ENCODE peak calls at places on chromosomes 2 and 18, in five cellular contexts. One of them, this sample, is unnamed.

GRCh38 chr18:77105021-77105420 is 27.6 kb downstream of the MBP start:
- DNase-seq in adrenal gland: no peak
- DNase-seq in A549: no peak
- DNase-seq in prostate gland: no peak
- DNase-seq in lower lobe of right lung: no peak
- DNase-seq in this sample: no peak

GRCh38 chr18:23943104-23943503 is 71.5 kb upstream of the TTC39C start:
- DNase-seq in adrenal gland: no peak
- DNase-seq in A549: no peak
- DNase-seq in prostate gland: no peak
- DNase-seq in lower lobe of right lung: no peak
- DNase-seq in this sample: no peak

GRCh38 chr2:160039166-160039903 is 23.1 kb downstream of the PLA2R1 start:
- DNase-seq in adrenal gland: no peak
- DNase-seq in A549: no peak
- DNase-seq in prostate gland: peak; percentile 23
- DNase-seq in lower lobe of right lung: no peak
- DNase-seq in this sample: no peak

GRCh38 chr2:64634338-64635267 is 19.1 kb downstream of the SERTAD2 start:
- DNase-seq in adrenal gland: peak; percentile 58
- DNase-seq in A549: no peak
- DNase-seq in prostate gland: no peak
- DNase-seq in lower lobe of right lung: no peak
- DNase-seq in this sample: no peak

GRCh38 chr2:25164526-25164925 is 3.9 kb downstream of the POMC start:
- DNase-seq in adrenal gland: no peak
- DNase-seq in A549: no peak
- DNase-seq in prostate gland: no peak
- DNase-seq in lower lobe of right lung: no peak
- DNase-seq in this sample: no peak

GRCh38 chr18:44786697-44787096 is 106.0 kb downstream of the SETBP1 start:
- DNase-seq in adrenal gland: no peak
- DNase-seq in A549: no peak
- DNase-seq in prostate gland: no peak
- DNase-seq in lower lobe of right lung: no peak
- DNase-seq in this sample: no peak

GRCh38 chr2:217799553-217800432 is 203.0 kb downstream of the TNS1 start:
- DNase-seq in adrenal gland: peak; percentile 5
- DNase-seq in A549: no peak
- DNase-seq in prostate gland: no peak
- DNase-seq in lower lobe of right lung: no peak
- DNase-seq in this sample: no peak

GRCh38 chr2:19321946-19322345 is 36.5 kb downstream of the OSR1 start:
- DNase-seq in adrenal gland: no peak
- DNase-seq in A549: no peak
- DNase-seq in prostate gland: no peak
- DNase-seq in lower lobe of right lung: no peak
- DNase-seq in this sample: no peak

GRCh38 chr2:37561615-37562569 is 109.5 kb downstream of the CDC42EP3 start:
- DNase-seq in adrenal gland: peak; percentile 24
- DNase-seq in A549: peak; percentile 83
- DNase-seq in prostate gland: no peak
- DNase-seq in lower lobe of right lung: no peak
- DNase-seq in this sample: peak; percentile 91

GRCh38 chr2:127576433-127577207 is 41.1 kb downstream of the MYO7B start:
- DNase-seq in adrenal gland: peak; percentile 94
- DNase-seq in A549: no peak
- DNase-seq in prostate gland: peak; percentile 83
- DNase-seq in lower lobe of right lung: no peak
- DNase-seq in this sample: peak; percentile 42

GRCh38 chr18:55546873-55547704 is 40.9 kb downstream of the TCF4 start:
- DNase-seq in adrenal gland: no peak
- DNase-seq in A549: no peak
- DNase-seq in prostate gland: no peak
- DNase-seq in lower lobe of right lung: no peak
- DNase-seq in this sample: peak; percentile 30

GRCh38 chr2:230128943-230129342 is 60.2 kb upstream of the SLC16A14 start:
- DNase-seq in adrenal gland: peak; percentile 76
- DNase-seq in A549: no peak
- DNase-seq in prostate gland: peak; percentile 38
- DNase-seq in lower lobe of right lung: no peak
- DNase-seq in this sample: no peak

GRCh38 chr2:168085801-168086361 is 161.5 kb downstream of the STK39 start:
- DNase-seq in adrenal gland: no peak
- DNase-seq in A549: no peak
- DNase-seq in prostate gland: no peak
- DNase-seq in lower lobe of right lung: no peak
- DNase-seq in this sample: no peak

GRCh38 chr2:75309596-75310290 is 110.4 kb upstream of the TACR1 start:
- DNase-seq in adrenal gland: no peak
- DNase-seq in A549: no peak
- DNase-seq in prostate gland: no peak
- DNase-seq in lower lobe of right lung: no peak
- DNase-seq in this sample: peak; percentile 47

GRCh38 chr2:196239622-196240587 is 68.5 kb upstream of the STK17B start:
- DNase-seq in adrenal gland: peak; percentile 63
- DNase-seq in A549: no peak
- DNase-seq in prostate gland: no peak
- DNase-seq in lower lobe of right lung: peak; percentile 88
- DNase-seq in this sample: peak; percentile 95

GRCh38 chr2:239824051-239824694 is 201.0 kb downstream of the NDUFA10 start:
- DNase-seq in adrenal gland: no peak
- DNase-seq in A549: peak; percentile 19
- DNase-seq in prostate gland: peak; percentile 37
- DNase-seq in lower lobe of right lung: no peak
- DNase-seq in this sample: peak; percentile 62

GRCh38 chr2:133568172-133568571 is at the start of gene NCKAP5:
- DNase-seq in adrenal gland: no peak
- DNase-seq in A549: peak; percentile 38
- DNase-seq in prostate gland: peak; percentile 44
- DNase-seq in lower lobe of right lung: no peak
- DNase-seq in this sample: peak; percentile 76

GRCh38 chr2:170475878-170476277 is 239.3 kb upstream of the SP5 start:
- DNase-seq in adrenal gland: no peak
- DNase-seq in A549: no peak
- DNase-seq in prostate gland: no peak
- DNase-seq in lower lobe of right lung: no peak
- DNase-seq in this sample: no peak

GRCh38 chr2:160477032-160477431 is 16.6 kb downstream of the RBMS1 start:
- DNase-seq in adrenal gland: no peak
- DNase-seq in A549: no peak
- DNase-seq in prostate gland: no peak
- DNase-seq in lower lobe of right lung: no peak
- DNase-seq in this sample: no peak

GRCh38 chr18:80200932-80201672 is 46.2 kb downstream of the PARD6G start:
- DNase-seq in adrenal gland: no peak
- DNase-seq in A549: no peak
- DNase-seq in prostate gland: no peak
- DNase-seq in lower lobe of right lung: no peak
- DNase-seq in this sample: no peak

GRCh38 chr2:48530033-48530804 is at the start of gene STON1:
- DNase-seq in adrenal gland: peak; percentile 39
- DNase-seq in A549: peak; percentile 32
- DNase-seq in prostate gland: peak; percentile 71
- DNase-seq in lower lobe of right lung: peak; percentile 50
- DNase-seq in this sample: peak; percentile 24

GRCh38 chr2:176138526-176139169 is 9.1 kb downstream of the HOXD8 start:
- DNase-seq in adrenal gland: peak; percentile 59
- DNase-seq in A549: no peak
- DNase-seq in prostate gland: no peak
- DNase-seq in lower lobe of right lung: no peak
- DNase-seq in this sample: no peak

GRCh38 chr2:129901754-129902415 is 77.6 kb upstream of the RAB6C start:
- DNase-seq in adrenal gland: no peak
- DNase-seq in A549: no peak
- DNase-seq in prostate gland: no peak
- DNase-seq in lower lobe of right lung: no peak
- DNase-seq in this sample: no peak

GRCh38 chr2:235553696-235554100 is 59.9 kb downstream of the AGAP1 start:
- DNase-seq in adrenal gland: no peak
- DNase-seq in A549: no peak
- DNase-seq in prostate gland: no peak
- DNase-seq in lower lobe of right lung: peak; percentile 50
- DNase-seq in this sample: no peak

GRCh38 chr2:61229936-61230335 is 67.9 kb downstream of the C2orf74 start:
- DNase-seq in adrenal gland: no peak
- DNase-seq in A549: no peak
- DNase-seq in prostate gland: no peak
- DNase-seq in lower lobe of right lung: no peak
- DNase-seq in this sample: no peak

GRCh38 chr2:183069174-183069573 is 9.4 kb upstream of the DUSP19 start:
- DNase-seq in adrenal gland: no peak
- DNase-seq in A549: no peak
- DNase-seq in prostate gland: no peak
- DNase-seq in lower lobe of right lung: no peak
- DNase-seq in this sample: no peak

GRCh38 chr2:72144746-72145657 is 2.7 kb downstream of the CYP26B1 start:
- DNase-seq in adrenal gland: peak; percentile 17
- DNase-seq in A549: peak; percentile 96
- DNase-seq in prostate gland: peak; percentile 4
- DNase-seq in lower lobe of right lung: no peak
- DNase-seq in this sample: peak; percentile 57

GRCh38 chr18:56789889-56790180 is 138.7 kb downstream of the WDR7 start:
- DNase-seq in adrenal gland: no peak
- DNase-seq in A549: no peak
- DNase-seq in prostate gland: no peak
- DNase-seq in lower lobe of right lung: no peak
- DNase-seq in this sample: no peak

GRCh38 chr18:56785006-56785405 is 133.8 kb downstream of the WDR7 start:
- DNase-seq in adrenal gland: no peak
- DNase-seq in A549: no peak
- DNase-seq in prostate gland: no peak
- DNase-seq in lower lobe of right lung: no peak
- DNase-seq in this sample: no peak

GRCh38 chr18:56787392-56787791 is 136.2 kb downstream of the WDR7 start:
- DNase-seq in adrenal gland: no peak
- DNase-seq in A549: no peak
- DNase-seq in prostate gland: no peak
- DNase-seq in lower lobe of right lung: no peak
- DNase-seq in this sample: no peak

GRCh38 chr18:56789004-56789888 is 138.1 kb downstream of the WDR7 start:
- DNase-seq in adrenal gland: no peak
- DNase-seq in A549: peak; percentile 1
- DNase-seq in prostate gland: no peak
- DNase-seq in lower lobe of right lung: no peak
- DNase-seq in this sample: peak; percentile 55
- TF ChIP-seq CTCF in adrenal gland: no peak
- TF ChIP-seq CTCF in A549: peak; percentile 42
- TF ChIP-seq CTCF in prostate gland: no peak
- TF ChIP-seq CTCF in lower lobe of right lung: peak; percentile 16
- TF ChIP-seq CTCF in this sample: peak; percentile 72

GRCh38 chr2:109215866-109216265 is 86.9 kb downstream of the SH3RF3 start:
- DNase-seq in adrenal gland: no peak
- DNase-seq in A549: no peak
- DNase-seq in prostate gland: no peak
- DNase-seq in lower lobe of right lung: no peak
- DNase-seq in this sample: no peak

GRCh38 chr2:109216332-109216731 is 87.3 kb downstream of the SH3RF3 start:
- DNase-seq in adrenal gland: no peak
- DNase-seq in A549: no peak
- DNase-seq in prostate gland: no peak
- DNase-seq in lower lobe of right lung: no peak
- DNase-seq in this sample: no peak

GRCh38 chr2:109212836-109213563 is 84.0 kb downstream of the SH3RF3 start:
- DNase-seq in adrenal gland: no peak
- DNase-seq in A549: no peak
- DNase-seq in prostate gland: no peak
- DNase-seq in lower lobe of right lung: no peak
- DNase-seq in this sample: no peak

GRCh38 chr2:109213646-109214417 is 84.8 kb downstream of the SH3RF3 start:
- DNase-seq in adrenal gland: peak; percentile 60
- DNase-seq in A549: no peak
- DNase-seq in prostate gland: peak; percentile 37
- DNase-seq in lower lobe of right lung: peak; percentile 57
- DNase-seq in this sample: peak; percentile 41

GRCh38 chr2:109214651-109215371 is 85.8 kb downstream of the SH3RF3 start:
- DNase-seq in adrenal gland: peak; percentile 42
- DNase-seq in A549: no peak
- DNase-seq in prostate gland: no peak
- DNase-seq in lower lobe of right lung: no peak
- DNase-seq in this sample: no peak
- H3K4me3 ChIP-seq in adrenal gland: no peak overlapping the region
- H3K4me3 ChIP-seq in A549: no peak overlapping the region
- H3K4me3 ChIP-seq in prostate gland: no peak overlapping the region
- H3K4me3 ChIP-seq in lower lobe of right lung: no peak overlapping the region
- H3K4me3 ChIP-seq in this sample: no peak overlapping the region

GRCh38 chr2:204628926-204629661 is 83.8 kb downstream of the PARD3B start:
- DNase-seq in adrenal gland: no peak
- DNase-seq in A549: no peak
- DNase-seq in prostate gland: no peak
- DNase-seq in lower lobe of right lung: no peak
- DNase-seq in this sample: no peak

GRCh38 chr2:204625135-204625534 is 79.9 kb downstream of the PARD3B start:
- DNase-seq in adrenal gland: no peak
- DNase-seq in A549: no peak
- DNase-seq in prostate gland: no peak
- DNase-seq in lower lobe of right lung: no peak
- DNase-seq in this sample: peak; percentile 52
- TF ChIP-seq CTCF in adrenal gland: no peak
- TF ChIP-seq CTCF in A549: no peak
- TF ChIP-seq CTCF in prostate gland: no peak
- TF ChIP-seq CTCF in lower lobe of right lung: no peak
- TF ChIP-seq CTCF in this sample: peak; percentile 56

GRCh38 chr2:80530442-80531064 is 226.0 kb upstream of the LRRTM1 start:
- DNase-seq in adrenal gland: no peak
- DNase-seq in A549: no peak
- DNase-seq in prostate gland: no peak
- DNase-seq in lower lobe of right lung: no peak
- DNase-seq in this sample: no peak
- H3K4me3 ChIP-seq in adrenal gland: no peak overlapping the region
- H3K4me3 ChIP-seq in A549: no peak overlapping the region
- H3K4me3 ChIP-seq in prostate gland: no peak overlapping the region
- H3K4me3 ChIP-seq in lower lobe of right lung: no peak overlapping the region
- H3K4me3 ChIP-seq in this sample: no peak overlapping the region

DNA sequence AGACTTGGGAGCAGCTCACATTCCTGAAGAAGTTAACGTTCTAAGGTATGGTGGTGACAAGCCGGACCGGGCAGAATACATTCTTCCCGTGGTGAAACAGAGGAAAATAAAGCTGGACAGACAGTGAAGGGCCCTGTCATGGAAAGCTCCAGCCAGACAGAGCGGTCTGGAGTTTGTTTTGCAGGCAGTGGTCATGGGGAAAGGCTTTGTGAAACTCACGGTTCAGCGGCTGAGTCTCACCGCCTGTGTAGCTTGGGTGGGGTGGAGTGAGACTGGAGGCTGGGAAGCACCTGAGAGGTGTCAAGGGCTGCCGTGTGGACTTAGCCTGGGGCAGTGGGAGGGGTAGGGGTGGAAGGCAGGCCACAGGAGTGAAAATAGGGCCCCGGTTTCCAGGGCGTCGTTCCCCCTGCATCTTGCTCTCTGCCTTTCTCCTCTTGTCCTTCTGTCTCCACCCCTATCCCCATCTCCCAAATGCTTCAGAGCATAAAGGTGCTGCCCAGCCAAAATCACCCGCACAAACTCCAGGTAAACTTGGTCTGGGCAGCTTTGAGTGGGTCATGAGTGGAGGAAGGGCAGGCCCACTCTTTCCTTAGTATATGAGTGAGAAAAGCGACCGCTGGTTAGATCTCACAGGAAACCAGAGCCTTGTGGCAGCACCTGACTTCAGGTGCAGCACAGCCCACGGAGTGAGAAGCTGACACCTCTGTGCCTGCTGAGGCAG is 11.4 kb upstream of the SLC20A1 start:
- DNase-seq in adrenal gland: no peak
- DNase-seq in A549: no peak
- DNase-seq in prostate gland: no peak
- DNase-seq in lower lobe of right lung: no peak
- DNase-seq in this sample: no peak
- TF ChIP-seq CTCF in adrenal gland: no peak
- TF ChIP-seq CTCF in A549: no peak
- TF ChIP-seq CTCF in prostate gland: no peak
- TF ChIP-seq CTCF in lower lobe of right lung: no peak
- TF ChIP-seq CTCF in this sample: no peak